ENCODE peak calls at places on chromosomes 6 and 20, in four cellular contexts. P, Y, L and R are unnamed samples.

GRCh38 chr20:47125553-47126373 is 230.7 kb downstream of the ZMYND8 start:
- DNase-seq in P (no peak), Y (no peak), L (no peak), R (no peak)

GRCh38 chr6:107576852-107577251 is 86.9 kb downstream of the SOBP start:
- DNase-seq in P (no peak), Y (no peak), L (no peak), R (no peak)

GRCh38 chr6:149473080-149474052 is 11.4 kb downstream of the ZC3H12D start:
- DNase-seq in P (peak), Y (no peak), L (no peak), R (peak)

GRCh38 chr20:63941282-63942060 is 14.7 kb downstream of the UCKL1 start:
- DNase-seq in P (no peak), Y (peak), L (peak), R (peak)

GRCh38 chr6:90714319-90714718 is 127.4 kb upstream of the MAP3K7 start:
- DNase-seq in P (no peak), Y (no peak), L (no peak), R (no peak)

GRCh38 chr6:10084276-10084993 is 330.4 kb downstream of the TFAP2A start:
- DNase-seq in P (no peak), Y (no peak), L (no peak), R (no peak)

GRCh38 chr20:48928832-48929725 is 7.6 kb downstream of the ARFGEF2 start:
- DNase-seq in P (no peak), Y (no peak), L (no peak), R (no peak)

GRCh38 chr6:396126-396520 is 4.6 kb downstream of the IRF4 start:
- DNase-seq in P (no peak), Y (no peak), L (no peak), R (no peak)

GRCh38 chr6:109449789-109450673 is 5.5 kb downstream of the MICAL1 start:
- DNase-seq in P (no peak), Y (peak), L (no peak), R (no peak)

GRCh38 chr20:3080939-3081388 is 3.6 kb downstream of the AVP start:
- DNase-seq in P (no peak), Y (no peak), L (no peak), R (no peak)

DNA sequence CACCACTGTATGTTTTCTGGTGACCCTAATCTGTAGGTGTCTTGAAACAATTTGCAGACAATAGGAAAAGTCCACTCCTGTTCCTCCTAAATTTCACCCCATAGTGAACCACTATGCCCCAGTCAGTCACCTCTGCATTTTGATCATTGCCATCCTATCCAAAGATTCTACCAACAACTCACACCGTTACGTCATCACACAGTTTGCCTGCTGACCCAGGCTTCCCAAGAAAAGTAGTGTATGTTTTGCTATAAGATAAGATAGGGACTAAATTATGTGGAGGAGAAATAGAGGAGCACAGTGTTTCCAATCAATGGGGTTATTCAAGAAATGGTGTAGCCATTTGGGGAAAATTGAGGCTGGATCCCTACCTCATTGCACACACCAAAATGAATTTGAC is 58.8 kb downstream of the GNAS start:
- DNase-seq in P (no peak), Y (no peak), L (no peak), R (no peak)
- TF ChIP-seq POLR2AphosphoS5 in P (no peak), Y (no peak), L (no peak), R (no peak)

GRCh38 chr6:6678185-6678671 is 89.7 kb downstream of the LY86 start:
- DNase-seq in P (peak), Y (no peak), L (no peak), R (no peak)
- TF ChIP-seq EP300 in P (no peak), Y (no peak), L (no peak), R (no peak)

GRCh38 chr20:15265910-15266309 is 928.5 kb upstream of the FLRT3 start:
- DNase-seq in P (no peak), Y (no peak), L (no peak), R (no peak)
- TF ChIP-seq CTCF in P (no peak), Y (no peak), L (no peak), R (no peak)

DNA sequence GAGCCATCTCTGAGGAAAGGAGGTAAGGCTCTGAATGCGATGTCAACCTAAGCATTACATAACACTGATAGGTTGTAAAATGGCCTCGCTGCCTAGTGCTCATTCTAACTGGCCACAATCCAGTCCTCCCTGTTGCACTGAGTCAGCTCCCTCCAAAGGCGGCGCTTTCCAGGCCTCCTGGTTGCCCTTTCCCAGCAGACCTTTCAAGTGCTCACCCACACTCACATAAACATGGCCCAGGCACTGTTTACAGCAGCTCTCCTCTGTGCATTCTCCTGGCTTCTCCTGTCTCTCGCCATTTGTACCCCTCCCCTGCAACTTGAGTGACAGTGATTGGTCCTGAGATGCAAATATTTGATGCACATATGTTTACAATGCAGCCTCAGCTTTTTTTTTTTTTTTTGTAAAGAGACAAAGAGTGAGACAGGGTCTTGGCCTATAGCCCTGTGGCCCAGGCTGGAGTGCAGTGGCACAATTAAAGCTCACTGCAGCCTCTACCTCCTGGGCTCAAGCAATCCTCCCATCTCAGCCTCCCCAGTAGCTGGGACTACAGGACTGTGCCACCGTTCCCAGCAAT is 36.8 kb upstream of the PRND start:
- DNase-seq in P (peak), Y (peak), L (peak), R (no peak)
- TF ChIP-seq POLR2AphosphoS5 in P (no peak), Y (no peak), L (peak), R (no peak)